ENCODE peak calls at places on chromosomes 2 and 18, in six cellular contexts. V is upper lobe of left lung, I is tibial artery, X is esophagus squamous epithelium, P is heart left ventricle, F is heart right ventricle. A is an unnamed sample. For H3K36me3 and H3K9me3, the result is how much of the 10 kb centered on the place peaks cover.

GRCh38 chr2:163734911-163735691 is 707 bp downstream of the FIGN start:
- DNase-seq in V (no peak), I (no peak), X (no peak), P (no peak), F (no peak), A (no peak)

GRCh38 chr2:62895632-62896009 is 155.0 kb upstream of the OTX1 start:
- DNase-seq in V (no peak), I (no peak), X (no peak), P (no peak), F (no peak), A (no peak)

GRCh38 chr18:31678425-31678824 is 6.0 kb downstream of the B4GALT6 start:
- DNase-seq in V (no peak), I (no peak), X (no peak), P (no peak), F (no peak), A (no peak)

GRCh38 chr2:57105694-57106093 is 921.9 kb downstream of the CCDC85A start:
- DNase-seq in V (no peak), I (no peak), X (no peak), P (no peak), F (no peak), A (no peak)

GRCh38 chr2:179488563-179488962 is 223.9 kb upstream of the SESTD1 start:
- DNase-seq in V (no peak), I (no peak), X (no peak), P (no peak), F (no peak), A (no peak)

GRCh38 chr2:207143474-207144190 is 22.1 kb downstream of the KLF7 start:
- DNase-seq in V (no peak), I (peak), X (peak), P (peak), F (peak), A (peak)

GRCh38 chr18:11322006-11322405 is 172.6 kb upstream of the PIEZO2 start:
- DNase-seq in V (no peak), I (no peak), X (no peak), P (no peak), F (no peak), A (no peak)

GRCh38 chr2:231161252-231162035 is 36.6 kb upstream of the HTR2B start:
- DNase-seq in V (no peak), I (no peak), X (no peak), P (no peak), F (no peak), A (no peak)

GRCh38 chr2:219831957-219832356 is 204.5 kb downstream of the SLC4A3 start:
- DNase-seq in V (no peak), I (no peak), X (no peak), P (no peak), F (no peak), A (no peak)

GRCh38 chr2:61640406-61640805 is 102.2 kb upstream of the XPO1 start:
- DNase-seq in V (no peak), I (no peak), X (no peak), P (no peak), F (no peak), A (no peak)

GRCh38 chr2:162967137-162967536 is 128.6 kb upstream of the KCNH7 start:
- DNase-seq in V (no peak), I (no peak), X (no peak), P (no peak), F (no peak), A (no peak)

GRCh38 chr18:63152791-63153190 is 166.8 kb downstream of the BCL2 start:
- DNase-seq in V (no peak), I (no peak), X (no peak), P (no peak), F (no peak), A (no peak)
- H3K36me3 ChIP-seq in V (under half), I (under half), X (under half), P (under half), F (under half), A (under half)

GRCh38 chr2:10935366-10935918 is 23.7 kb downstream of the KCNF1 start:
- DNase-seq in V (no peak), I (no peak), X (no peak), P (no peak), F (no peak), A (no peak)
- H3K9me3 ChIP-seq in V (under half), I (under half), X (under half), P (under half), F (under half), A (under half)

GRCh38 chr2:239130041-239130440 is 270.8 kb downstream of the HDAC4 start:
- DNase-seq in V (no peak), I (no peak), X (no peak), P (no peak), F (no peak), A (no peak)
- H3K27ac ChIP-seq in V (no peak), I (no peak), X (no peak), P (no peak), F (no peak), A (no peak)

GRCh38 chr2:46383784-46384456 is 86.7 kb downstream of the EPAS1 start:
- DNase-seq in V (no peak), I (no peak), X (no peak), P (no peak), F (no peak), A (no peak)

GRCh38 chr2:46382331-46383112 is 85.3 kb downstream of the EPAS1 start:
- DNase-seq in V (no peak), I (no peak), X (no peak), P (no peak), F (no peak), A (no peak)

GRCh38 chr2:46385786-46386577 is 88.8 kb downstream of the EPAS1 start:
- DNase-seq in V (no peak), I (no peak), X (no peak), P (no peak), F (no peak), A (no peak)

GRCh38 chr2:46383113-46383395 is 85.8 kb downstream of the EPAS1 start:
- DNase-seq in V (no peak), I (no peak), X (no peak), P (no peak), F (no peak), A (no peak)

DNA sequence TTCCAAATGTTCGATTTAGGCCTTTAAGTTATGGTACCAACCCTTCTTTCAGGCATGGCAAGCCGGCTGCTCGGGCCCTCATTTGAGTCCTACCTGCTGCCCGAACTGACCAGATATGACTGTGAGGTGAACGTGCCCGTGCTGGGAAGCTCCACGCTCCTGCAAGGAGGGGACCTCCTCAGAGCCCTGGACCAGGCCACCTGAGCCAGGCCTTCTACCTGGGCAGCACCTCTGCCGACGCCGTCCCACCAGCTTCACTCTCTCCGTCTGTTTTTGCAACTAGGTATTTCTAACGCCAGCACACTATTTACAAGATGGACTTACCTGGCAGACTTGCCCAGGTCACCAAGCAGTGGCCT is 87.2 kb downstream of the EPAS1 start:
- DNase-seq in V (peak), I (no peak), X (no peak), P (no peak), F (no peak), A (no peak)
- H3K36me3 ChIP-seq in V (half or more), I (half or more), X (half or more), P (half or more), F (half or more), A (under half)

GRCh38 chr18:9997711-9998110 is 83.9 kb downstream of the VAPA start:
- DNase-seq in V (no peak), I (no peak), X (no peak), P (no peak), F (no peak), A (no peak)
- H3K9me3 ChIP-seq in V (under half), I (under half), X (under half), P (under half), F (under half), A (under half)

GRCh38 chr2:46520108-46520507 is 40.7 kb downstream of the TMEM247 start:
- DNase-seq in V (no peak), I (no peak), X (no peak), P (no peak), F (no peak), A (no peak)

GRCh38 chr2:46519265-46519664 is 39.9 kb downstream of the TMEM247 start:
- DNase-seq in V (no peak), I (no peak), X (no peak), P (no peak), F (no peak), A (no peak)

GRCh38 chr2:46518848-46519247 is 39.5 kb downstream of the TMEM247 start:
- DNase-seq in V (no peak), I (no peak), X (no peak), P (peak), F (peak), A (no peak)

GRCh38 chr2:46517485-46517884 is 38.1 kb downstream of the TMEM247 start:
- DNase-seq in V (no peak), I (no peak), X (no peak), P (no peak), F (no peak), A (no peak)

GRCh38 chr2:46521215-46521683 is 41.9 kb downstream of the TMEM247 start:
- DNase-seq in V (no peak), I (peak), X (no peak), P (peak), F (peak), A (no peak)
- H3K27ac ChIP-seq in V (peak), I (no peak), X (no peak), P (peak), F (peak), A (no peak)

GRCh38 chr2:200422071-200422470 is 87.8 kb downstream of the KCTD18 start:
- DNase-seq in V (no peak), I (no peak), X (no peak), P (no peak), F (no peak), A (no peak)

GRCh38 chr2:200421270-200421669 is 88.6 kb downstream of the KCTD18 start:
- DNase-seq in V (no peak), I (no peak), X (no peak), P (no peak), F (no peak), A (no peak)

GRCh38 chr2:200422532-200423262 is 87.2 kb downstream of the KCTD18 start:
- DNase-seq in V (no peak), I (no peak), X (no peak), P (no peak), F (no peak), A (no peak)

GRCh38 chr2:200425026-200425821 is 84.6 kb downstream of the KCTD18 start:
- DNase-seq in V (no peak), I (no peak), X (no peak), P (no peak), F (no peak), A (no peak)

DNA sequence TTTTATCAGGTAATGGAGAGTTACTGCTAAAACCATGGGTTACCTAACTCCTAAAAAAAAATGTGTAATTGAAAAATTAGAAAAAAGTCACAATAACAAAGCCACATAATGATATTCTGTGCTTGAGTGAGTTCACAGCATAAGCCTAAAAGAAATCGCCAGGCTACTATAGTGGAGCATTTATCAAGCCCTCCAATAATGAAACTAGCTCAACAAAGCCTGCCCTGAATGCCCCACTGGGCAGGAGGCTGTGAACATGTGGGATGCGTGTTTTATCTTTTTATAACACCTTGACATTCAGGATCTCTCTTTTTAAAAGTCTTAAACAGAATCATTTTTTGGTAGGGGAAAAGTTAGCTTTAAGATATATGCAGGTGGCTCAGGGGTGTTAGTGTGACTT is 86.3 kb downstream of the KCTD18 start:
- DNase-seq in V (no peak), I (no peak), X (no peak), P (no peak), F (no peak), A (no peak)
- H3K36me3 ChIP-seq in V (under half), I (under half), X (half or more), P (under half), F (half or more), A (under half)

DNA sequence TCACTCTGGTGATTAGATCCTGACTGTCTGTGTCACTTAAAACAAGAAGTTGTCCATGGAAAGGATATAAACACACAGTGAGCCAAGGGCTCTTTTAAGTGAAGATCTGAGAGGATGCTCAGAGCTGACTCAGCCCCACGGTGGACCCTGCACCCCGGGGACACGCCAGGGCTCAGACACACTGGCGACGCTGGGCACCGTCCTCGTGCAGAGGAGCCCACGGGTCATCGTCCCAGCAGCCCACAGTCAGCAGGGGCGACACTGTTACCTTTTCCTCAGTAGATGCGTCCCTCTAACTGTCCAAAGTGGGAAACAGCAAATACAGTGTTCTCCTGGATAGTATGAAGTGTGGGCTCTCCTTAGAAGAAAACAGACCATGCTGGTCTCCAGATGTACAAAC is 225.6 kb downstream of the HDAC4 start:
- DNase-seq in V (no peak), I (peak), X (no peak), P (no peak), F (no peak), A (no peak)
- H3K9me3 ChIP-seq in V (under half), I (under half), X (under half), P (under half), F (under half), A (under half)

GRCh38 chr18:2881088-2881487 is 34.3 kb downstream of the EMILIN2 start:
- DNase-seq in V (no peak), I (no peak), X (no peak), P (no peak), F (no peak), A (no peak)

GRCh38 chr18:2880473-2880872 is 33.7 kb downstream of the EMILIN2 start:
- DNase-seq in V (peak), I (no peak), X (no peak), P (no peak), F (no peak), A (no peak)

GRCh38 chr18:2881490-2882195 is 34.8 kb downstream of the EMILIN2 start:
- DNase-seq in V (peak), I (peak), X (no peak), P (no peak), F (no peak), A (no peak)

GRCh38 chr18:2883137-2883671 is 36.4 kb downstream of the EMILIN2 start:
- DNase-seq in V (peak), I (no peak), X (no peak), P (no peak), F (no peak), A (peak)

GRCh38 chr18:2882201-2882600 is 35.4 kb downstream of the EMILIN2 start:
- DNase-seq in V (no peak), I (no peak), X (no peak), P (no peak), F (no peak), A (no peak)
- H3K27ac ChIP-seq in V (no peak), I (peak), X (no peak), P (peak), F (peak), A (peak)